ENCODE peak calls at places on chromosome 6, in seven cellular contexts. W is fibroblast of mammary gland; M is colonic mucosa; D is naive thymus-derived CD4-positive, alpha-beta T cell; G is pancreas; R is CD8-positive, alpha-beta memory T cell; L is psoas muscle. E is an unnamed sample.
A peak's percentile ranks its signal among the peaks of the same experiment; 100 is the strongest.

GRCh38 chr6:1594495-1595200 is 15.1 kb upstream of the FOXC1 start:
- DNase-seq in W (no peak), M (no peak), D (no peak), G (no peak), R (no peak), L (no peak), E (no peak)

GRCh38 chr6:16402501-16402900 is 164.1 kb downstream of the GMPR start:
- DNase-seq in W (peak; percentile 57), M (no peak), D (no peak), G (no peak), R (no peak), L (no peak), E (no peak)

GRCh38 chr6:79601020-79601609 is 30.0 kb upstream of the SH3BGRL2 start:
- DNase-seq in W (peak; percentile 71), M (no peak), D (no peak), G (no peak), R (no peak), L (no peak), E (no peak)

GRCh38 chr6:122887941-122888340 is 98.9 kb downstream of the SMPDL3A start:
- DNase-seq in W (no peak), M (no peak), D (no peak), G (no peak), R (no peak), L (no peak), E (no peak)

GRCh38 chr6:13397359-13398080 is 69.2 kb upstream of the TBC1D7 start:
- DNase-seq in W (no peak), M (peak; percentile 79), D (no peak), G (no peak), R (no peak), L (no peak), E (no peak)

GRCh38 chr6:112691289-112691688 is 344.2 kb downstream of the RFPL4B start:
- DNase-seq in W (peak; percentile 93), M (no peak), D (no peak), G (no peak), R (no peak), L (no peak), E (no peak)

GRCh38 chr6:150069707-150070106 is 786 bp upstream of the ULBP3 start:
- DNase-seq in W (no peak), M (peak; percentile 29), D (no peak), G (peak; percentile 81), R (no peak), L (no peak), E (no peak)

GRCh38 chr6:142489722-142490610 is 188.2 kb downstream of the ADGRG6 start:
- DNase-seq in W (peak; percentile 54), M (no peak), D (no peak), G (no peak), R (no peak), L (no peak), E (no peak)

GRCh38 chr6:1527098-1527497 is 82.6 kb upstream of the FOXC1 start:
- DNase-seq in W (peak; percentile 58), M (peak; percentile 35), D (peak; percentile 46), G (no peak), R (peak; percentile 28), L (peak; percentile 41), E (peak; percentile 71)

GRCh38 chr6:107290491-107290890 is 168.9 kb downstream of the PDSS2 start:
- DNase-seq in W (no peak), M (no peak), D (no peak), G (no peak), R (no peak), L (no peak), E (no peak)

DNA sequence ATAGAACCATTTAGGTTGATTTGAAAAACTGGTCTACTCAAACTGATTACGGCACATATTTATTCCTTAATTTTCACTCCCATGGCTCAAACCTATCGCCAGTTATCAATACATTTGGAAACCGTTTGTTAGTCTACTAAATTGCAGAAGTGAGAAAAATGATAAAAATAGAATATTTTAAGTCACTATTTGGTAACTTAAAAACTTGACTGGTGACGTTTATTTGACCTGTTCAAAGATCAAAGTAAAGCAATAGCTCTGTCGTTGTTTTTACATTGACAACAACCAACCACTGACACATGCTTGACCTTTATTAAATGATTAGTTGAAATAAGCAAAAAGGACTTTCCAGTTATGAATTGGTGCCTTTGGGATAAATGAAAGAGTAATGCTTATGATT is 402.9 kb upstream of the MAP3K7 start:
- DNase-seq in W (no peak), M (no peak), D (no peak), G (no peak), R (no peak), L (no peak), E (no peak)
- H3K4me3 ChIP-seq in W (no peak overlapping the region), M (no peak overlapping the region), D (no peak overlapping the region), G (no peak overlapping the region), R (no peak overlapping the region), L (no peak overlapping the region), E (no peak overlapping the region)

DNA sequence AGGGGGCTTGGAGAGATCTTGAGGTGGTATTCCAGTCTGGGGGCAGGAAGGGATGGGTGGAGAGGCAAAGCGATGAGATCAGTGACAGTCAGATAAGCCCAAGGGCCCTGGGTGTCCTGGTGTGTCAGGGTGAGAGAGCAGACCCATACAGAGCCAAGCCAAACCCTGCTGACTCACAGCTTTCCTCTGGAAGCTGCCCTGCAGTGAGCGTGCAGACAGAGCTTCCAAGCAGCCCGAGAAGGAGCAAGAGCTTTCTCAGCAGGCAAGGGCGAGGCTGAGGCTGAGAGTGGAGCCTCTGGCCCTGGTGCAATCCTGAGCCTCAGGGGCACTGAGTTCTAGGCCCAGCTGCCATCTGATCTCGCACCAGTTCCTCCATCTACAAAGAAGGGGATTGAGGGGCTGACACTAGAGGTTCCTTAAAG is 91.1 kb upstream of the HIVEP1 start:
- DNase-seq in W (peak; percentile 93), M (peak; percentile 64), D (no peak), G (no peak), R (no peak), L (peak; percentile 63), E (no peak)
- H3K4me3 ChIP-seq in W (no peak overlapping the region), M (no peak overlapping the region), D (no peak overlapping the region), G (no peak overlapping the region), R (no peak overlapping the region), L (no peak overlapping the region), E (no peak overlapping the region)

DNA sequence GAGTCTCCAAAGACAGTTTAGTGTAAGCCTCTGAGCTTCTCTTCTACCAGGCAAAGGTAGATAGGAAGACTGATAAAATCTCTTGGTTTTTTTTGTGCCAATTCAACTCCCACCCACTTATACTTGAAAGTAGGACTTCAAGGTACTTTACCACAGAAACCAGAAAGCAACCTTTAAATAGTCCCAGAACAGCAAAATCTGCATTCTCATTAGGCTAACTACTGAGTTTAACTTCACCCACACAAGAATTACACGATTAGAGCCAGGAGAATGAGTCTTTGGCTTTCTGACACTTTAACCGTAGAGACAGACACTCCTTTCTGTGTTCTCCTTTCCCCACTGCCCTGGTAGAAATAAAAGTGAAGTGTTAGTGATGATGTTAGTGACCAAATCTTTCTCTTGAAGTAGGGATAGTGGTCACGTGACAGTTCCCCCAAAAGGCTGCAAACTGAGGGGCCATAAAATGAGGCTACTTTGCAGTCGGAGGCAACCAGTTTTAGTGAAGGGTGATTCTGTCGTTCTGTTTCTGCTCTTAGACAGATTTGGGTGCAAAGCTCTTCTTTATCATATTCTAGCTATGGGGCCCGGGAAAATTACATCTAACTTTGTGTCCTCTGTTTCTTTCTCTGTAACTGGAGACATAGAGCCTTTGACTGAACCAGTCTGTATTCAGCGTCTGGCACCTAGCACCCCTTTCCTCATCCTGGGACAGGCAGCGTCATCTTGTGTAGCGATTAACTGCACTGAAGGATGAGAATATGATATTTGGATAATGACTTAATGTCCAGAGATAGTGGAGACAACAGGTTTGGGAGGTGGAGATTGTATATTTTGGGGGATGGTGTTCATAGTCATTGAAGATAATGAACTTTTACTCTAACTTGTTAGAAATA is 206.4 kb upstream of the CITED2 start:
- DNase-seq in W (no peak), M (no peak), D (no peak), G (no peak), R (no peak), L (no peak), E (peak; percentile 54)
- H3K4me3 ChIP-seq in W (no peak overlapping the region), M (no peak overlapping the region), D (no peak overlapping the region), G (no peak overlapping the region), R (no peak overlapping the region), L (no peak overlapping the region), E (no peak overlapping the region)

DNA sequence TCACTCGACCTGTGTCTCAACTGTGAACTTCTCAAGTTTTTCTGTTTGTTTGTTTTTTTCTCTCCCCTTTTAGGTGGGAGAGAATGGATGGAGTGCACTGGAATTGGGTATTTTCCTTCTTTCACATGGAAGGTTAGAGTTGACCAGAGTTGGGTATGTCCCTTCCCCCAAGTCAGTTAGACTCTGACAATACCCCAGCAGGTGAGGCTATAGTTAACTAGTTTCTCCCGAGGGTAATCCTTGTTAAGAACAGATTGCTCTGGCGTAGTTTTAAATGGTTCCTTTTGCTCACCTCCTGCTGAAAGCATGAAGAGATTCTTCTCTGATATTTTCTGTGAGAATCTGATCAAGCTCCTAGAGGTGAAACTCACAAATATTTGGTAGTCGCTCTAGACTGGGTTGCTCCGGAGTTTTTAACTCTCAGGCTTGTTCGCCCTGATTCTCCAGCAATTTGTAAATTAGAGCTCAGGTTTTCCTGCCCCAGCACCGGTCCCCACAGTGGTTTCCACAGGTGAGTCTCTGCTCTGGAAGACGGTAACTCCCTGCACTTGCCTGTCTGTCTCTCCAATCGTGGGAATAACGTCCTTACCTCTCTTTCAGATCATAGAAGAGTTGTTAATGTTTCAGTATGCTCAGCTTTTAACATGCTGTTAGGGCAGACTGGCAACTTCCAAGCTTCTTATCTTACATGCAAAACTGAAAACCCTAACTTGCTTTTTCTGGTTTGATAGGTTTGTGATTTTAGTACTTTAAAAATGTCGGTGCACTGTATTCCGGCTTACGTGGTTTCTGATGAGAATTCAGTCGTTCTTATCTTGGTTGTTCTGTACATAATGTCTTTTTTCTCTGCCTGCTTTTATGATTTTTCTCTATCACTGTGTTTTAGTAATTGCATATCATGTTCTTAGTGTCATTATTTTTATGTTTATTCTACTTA is 111.2 kb upstream of the HIVEP1 start:
- DNase-seq in W (no peak), M (no peak), D (peak; percentile 38), G (no peak), R (no peak), L (no peak), E (peak; percentile 86)
- H3K4me3 ChIP-seq in W (no peak overlapping the region), M (no peak overlapping the region), D (peak overlapping the region; percentile 38), G (no peak overlapping the region), R (peak overlapping the region; percentile 42), L (no peak overlapping the region), E (peak overlapping the region; percentile 46)

DNA sequence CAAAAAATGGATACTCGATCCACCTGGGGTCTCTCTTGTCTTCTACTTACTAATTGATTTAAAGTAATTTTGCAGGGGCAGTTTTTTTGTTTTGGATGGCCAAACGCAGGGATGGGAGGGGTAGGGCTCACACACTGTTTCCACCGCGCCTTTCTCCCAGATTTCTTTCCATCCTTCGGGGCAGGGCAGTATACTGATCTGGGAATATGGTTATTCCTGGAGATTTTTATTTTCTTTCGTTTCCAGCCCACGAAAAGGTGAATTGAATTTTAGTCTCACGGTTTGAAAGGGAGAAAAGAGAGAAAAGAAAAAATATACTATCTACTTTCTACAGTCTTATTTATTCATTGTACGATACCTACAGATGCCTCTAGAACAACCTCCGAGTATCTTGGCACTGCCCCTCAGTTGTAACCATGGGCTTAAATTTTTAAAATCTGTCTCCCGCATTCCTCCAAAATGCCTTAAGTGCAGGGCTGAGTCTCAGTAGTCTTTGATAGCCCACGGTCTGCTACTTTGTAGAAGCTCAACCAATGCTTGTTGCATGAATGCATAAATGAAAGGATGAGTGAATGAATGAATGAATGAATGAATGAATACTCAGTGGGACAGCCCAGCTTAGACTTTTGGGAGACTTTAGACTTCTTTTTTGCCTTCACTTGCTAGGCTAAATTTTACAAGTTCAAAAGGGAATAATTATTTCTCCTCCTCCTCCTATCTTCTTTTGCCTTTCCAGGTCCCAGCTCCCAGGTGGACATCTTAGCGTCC is 18.1 kb upstream of the TRIM27 start:
- DNase-seq in W (no peak), M (no peak), D (no peak), G (no peak), R (no peak), L (no peak), E (no peak)
- H3K4me3 ChIP-seq in W (peak overlapping the region; percentile 86), M (peak overlapping the region; percentile 36), D (peak overlapping the region; percentile 82), G (no peak overlapping the region), R (peak overlapping the region; percentile 84), L (peak overlapping the region; percentile 71), E (peak overlapping the region; percentile 75)

E was measured in Jurkat, Clone E6-1.